ENCODE peak calls at places on chromosomes 3 and 15, in seven cellular contexts. Y, V, U, X, F, M and D are unnamed samples.

GRCh38 chr15:26177816-26178215 is 314.7 kb upstream of the ATP10A start:
- DNase-seq in Y (no peak), V (no peak), U (no peak), X (no peak), F (no peak), M (no peak), D (no peak)

GRCh38 chr15:34883042-34883441 is 86.5 kb downstream of the AQR start:
- DNase-seq in Y (no peak), V (no peak), U (no peak), X (no peak), F (no peak), M (no peak), D (no peak)

GRCh38 chr3:50195501-50196252 is 4.3 kb downstream of the GNAT1 start:
- DNase-seq in Y (no peak), V (no peak), U (no peak), X (no peak), F (peak), M (no peak), D (no peak)

GRCh38 chr3:16207031-16207430 is 32.6 kb downstream of the GALNT15 start:
- DNase-seq in Y (no peak), V (no peak), U (no peak), X (no peak), F (no peak), M (no peak), D (no peak)

GRCh38 chr15:90214553-90215205 is 13.5 kb downstream of the SEMA4B start:
- DNase-seq in Y (no peak), V (no peak), U (no peak), X (no peak), F (no peak), M (no peak), D (no peak)

GRCh38 chr3:71872256-71872655 is 87.3 kb upstream of the PROK2 start:
- DNase-seq in Y (no peak), V (no peak), U (no peak), X (no peak), F (no peak), M (no peak), D (no peak)

GRCh38 chr15:62346168-62346567 is 181.1 kb upstream of the C2CD4B start:
- DNase-seq in Y (no peak), V (no peak), U (no peak), X (no peak), F (no peak), M (no peak), D (no peak)

GRCh38 chr3:184911570-184911969 is 99.6 kb downstream of the VPS8 start:
- DNase-seq in Y (no peak), V (no peak), U (no peak), X (no peak), F (no peak), M (no peak), D (no peak)

GRCh38 chr3:126731044-126731443 is 27.0 kb downstream of the CHCHD6 start:
- DNase-seq in Y (no peak), V (no peak), U (no peak), X (no peak), F (no peak), M (no peak), D (no peak)

GRCh38 chr3:72042397-72043211 is 257.7 kb upstream of the PROK2 start:
- DNase-seq in Y (no peak), V (no peak), U (no peak), X (no peak), F (no peak), M (no peak), D (no peak)

GRCh38 chr3:78086150-78086549 is 1046.3 kb downstream of the ROBO2 start:
- DNase-seq in Y (no peak), V (no peak), U (no peak), X (no peak), F (no peak), M (no peak), D (no peak)

GRCh38 chr3:138675393-138675792 is 66.8 kb downstream of the FAIM start:
- DNase-seq in Y (no peak), V (no peak), U (no peak), X (no peak), F (no peak), M (no peak), D (no peak)

GRCh38 chr15:98586066-98586465 is 62.3 kb upstream of the IGF1R start:
- DNase-seq in Y (no peak), V (no peak), U (no peak), X (no peak), F (no peak), M (no peak), D (no peak)

GRCh38 chr3:89314454-89314853 is 207.0 kb downstream of the EPHA3 start:
- DNase-seq in Y (no peak), V (no peak), U (no peak), X (no peak), F (peak), M (no peak), D (no peak)

GRCh38 chr15:71559098-71559497 is 251.3 kb upstream of the NR2E3 start:
- DNase-seq in Y (no peak), V (no peak), U (no peak), X (no peak), F (no peak), M (no peak), D (no peak)

GRCh38 chr3:112437146-112438022 is 61.9 kb downstream of the BTLA start:
- DNase-seq in Y (no peak), V (no peak), U (no peak), X (peak), F (peak), M (no peak), D (peak)

GRCh38 chr15:81092559-81092902 is 41.5 kb upstream of the CFAP161 start:
- DNase-seq in Y (no peak), V (no peak), U (no peak), X (no peak), F (no peak), M (no peak), D (no peak)

GRCh38 chr15:22980189-22981136 is at the start of gene CYFIP1:
- DNase-seq in Y (no peak), V (peak), U (peak), X (peak), F (peak), M (peak), D (peak)

GRCh38 chr15:76334438-76335004 is 2.1 kb upstream of the ISL2 start:
- DNase-seq in Y (no peak), V (no peak), U (no peak), X (no peak), F (no peak), M (no peak), D (no peak)

GRCh38 chr3:143786229-143787199 is 61.8 kb downstream of the SLC9A9 start:
- DNase-seq in Y (no peak), V (no peak), U (no peak), X (no peak), F (no peak), M (no peak), D (no peak)

GRCh38 chr3:188842628-188843027 is 329.1 kb upstream of the TPRG1 start:
- DNase-seq in Y (no peak), V (no peak), U (no peak), X (no peak), F (no peak), M (no peak), D (no peak)

GRCh38 chr3:13879946-13880810 is at the start of gene WNT7A:
- DNase-seq in Y (no peak), V (peak), U (peak), X (no peak), F (no peak), M (peak), D (no peak)

GRCh38 chr3:8345396-8345795 is 156.2 kb upstream of the LMCD1 start:
- DNase-seq in Y (no peak), V (no peak), U (no peak), X (no peak), F (no peak), M (no peak), D (no peak)

GRCh38 chr3:35042210-35042960 is 596.9 kb upstream of the ARPP21 start:
- DNase-seq in Y (no peak), V (no peak), U (no peak), X (no peak), F (no peak), M (no peak), D (no peak)

GRCh38 chr3:175349181-175349580 is 490.0 kb downstream of the NAALADL2 start:
- DNase-seq in Y (peak), V (no peak), U (no peak), X (no peak), F (no peak), M (no peak), D (no peak)

GRCh38 chr3:170278632-170279031 is 56.4 kb downstream of the PRKCI start:
- DNase-seq in Y (no peak), V (no peak), U (no peak), X (no peak), F (no peak), M (no peak), D (no peak)

DNA sequence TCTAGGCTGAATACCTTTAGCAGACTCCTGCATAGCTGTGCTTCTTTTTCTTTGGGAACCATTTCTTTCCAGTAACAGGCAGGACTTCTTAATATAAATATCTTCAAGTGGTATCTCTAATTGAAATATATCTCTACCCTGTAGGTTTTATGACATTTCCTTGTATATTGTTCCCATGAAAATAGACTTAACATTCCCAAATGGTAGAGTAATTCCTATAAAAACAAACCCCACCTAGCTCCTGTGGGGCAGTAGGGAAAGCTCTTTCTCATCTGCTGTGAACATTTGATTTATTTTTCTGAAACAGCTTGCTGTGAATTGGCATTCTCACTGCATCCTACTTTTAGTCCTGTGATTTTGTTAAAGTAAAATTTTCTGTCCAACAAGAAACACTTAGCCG is 20.8 kb downstream of the SELENOT start:
- DNase-seq in Y (no peak), V (no peak), U (no peak), X (no peak), F (no peak), M (no peak), D (no peak)
- TF ChIP-seq JUND in Y (no peak), V (no peak), U (no peak), X (no peak), F (no peak), M (no peak), D (no peak)

GRCh38 chr15:42084465-42085235 is 9.7 kb downstream of the PLA2G4D start:
- DNase-seq in Y (no peak), V (peak), U (peak), X (no peak), F (peak), M (peak), D (peak)
- TF ChIP-seq JUND in Y (no peak), V (no peak), U (no peak), X (no peak), F (no peak), M (no peak), D (no peak)

DNA sequence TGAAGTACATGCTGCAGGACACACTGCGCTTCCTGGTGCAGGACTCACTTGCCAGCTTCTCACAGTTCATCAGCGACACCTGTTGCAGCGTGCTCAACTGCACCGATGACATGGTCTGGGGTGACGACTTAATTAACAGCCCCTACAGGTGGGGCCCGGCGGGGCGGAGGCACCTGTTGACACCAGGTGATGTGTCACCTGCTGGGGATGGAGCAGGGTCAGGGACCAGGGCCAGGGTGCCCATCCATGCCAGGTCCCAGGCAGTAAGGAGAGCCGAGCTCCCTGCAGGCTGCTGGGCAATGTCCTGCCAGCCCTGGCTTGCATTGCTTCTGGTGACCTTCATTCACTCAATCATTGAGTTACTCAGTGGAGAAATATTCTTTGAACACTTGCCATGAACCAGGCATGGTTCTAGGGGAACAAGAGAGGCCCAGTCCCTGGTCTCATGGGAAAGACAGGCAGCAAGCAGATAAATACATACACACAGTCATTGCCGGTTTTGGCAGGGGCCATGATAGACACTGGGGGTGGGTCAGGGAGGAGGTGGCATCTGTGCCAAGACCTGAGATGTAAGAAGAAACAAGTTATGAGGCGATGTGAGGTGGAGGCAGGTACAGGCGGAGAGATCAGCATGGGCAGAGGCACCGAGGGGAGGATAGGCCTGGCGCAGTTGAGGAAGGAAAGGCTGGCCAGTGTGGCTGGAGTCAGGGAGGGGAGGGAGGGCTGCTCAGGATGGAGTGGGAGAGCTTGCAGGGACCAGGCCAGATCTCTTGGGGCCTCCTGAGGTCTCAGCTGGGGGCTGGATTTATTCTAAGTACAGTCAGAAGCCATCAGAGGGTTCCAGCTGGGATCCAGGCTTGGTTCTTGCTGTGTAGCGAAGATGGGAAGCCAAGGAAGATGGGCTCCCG is 30.8 kb downstream of the DNAH1 start:
- DNase-seq in Y (no peak), V (no peak), U (no peak), X (no peak), F (no peak), M (no peak), D (no peak)
- TF ChIP-seq JUND in Y (no peak), V (no peak), U (no peak), X (no peak), F (no peak), M (no peak), D (no peak)

GRCh38 chr3:30873667-30874066 is 20.8 kb downstream of the GADL1 start:
- DNase-seq in Y (no peak), V (no peak), U (no peak), X (no peak), F (no peak), M (no peak), D (no peak)
- TF ChIP-seq JUND in Y (no peak), V (no peak), U (no peak), X (no peak), F (no peak), M (no peak), D (no peak)

GRCh38 chr3:137294139-137294538 is 336.4 kb downstream of the IL20RB start:
- DNase-seq in Y (no peak), V (no peak), U (no peak), X (no peak), F (no peak), M (no peak), D (no peak)
- TF ChIP-seq JUND in Y (no peak), V (no peak), U (no peak), X (no peak), F (no peak), M (no peak), D (no peak)

GRCh38 chr15:39200586-39200985 is 380.3 kb upstream of the THBS1 start:
- DNase-seq in Y (no peak), V (no peak), U (no peak), X (no peak), F (no peak), M (no peak), D (no peak)

GRCh38 chr15:39202641-39203040 is 378.2 kb upstream of the THBS1 start:
- DNase-seq in Y (no peak), V (no peak), U (no peak), X (no peak), F (peak), M (no peak), D (no peak)

GRCh38 chr15:39198044-39198625 is 382.7 kb upstream of the THBS1 start:
- DNase-seq in Y (no peak), V (no peak), U (no peak), X (no peak), F (no peak), M (no peak), D (no peak)

GRCh38 chr15:39195988-39196486 is 384.8 kb upstream of the THBS1 start:
- DNase-seq in Y (no peak), V (no peak), U (no peak), X (no peak), F (no peak), M (no peak), D (no peak)

DNA sequence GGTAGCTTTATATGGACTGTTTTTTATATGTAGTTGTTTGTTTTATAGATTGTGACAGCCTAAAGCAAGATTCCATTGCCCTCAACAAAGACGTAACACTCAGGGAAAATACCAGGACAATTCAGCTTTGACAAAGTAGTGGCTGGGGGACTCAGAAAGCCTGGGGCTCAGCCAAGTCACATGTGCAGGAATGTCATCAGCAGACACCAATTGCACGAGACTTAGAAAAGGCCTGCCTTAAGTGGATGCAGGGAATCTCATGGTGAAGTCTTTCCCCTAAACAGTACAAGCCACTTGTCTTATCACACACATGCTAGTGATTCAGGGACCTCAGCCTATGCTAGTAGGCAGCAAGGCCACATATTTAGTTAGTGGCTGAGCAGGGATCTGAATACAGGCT is 381.8 kb upstream of the THBS1 start:
- DNase-seq in Y (no peak), V (no peak), U (peak), X (no peak), F (no peak), M (no peak), D (no peak)
- TF ChIP-seq JUND in Y (no peak), V (no peak), U (no peak), X (no peak), F (no peak), M (no peak), D (no peak)

DNA sequence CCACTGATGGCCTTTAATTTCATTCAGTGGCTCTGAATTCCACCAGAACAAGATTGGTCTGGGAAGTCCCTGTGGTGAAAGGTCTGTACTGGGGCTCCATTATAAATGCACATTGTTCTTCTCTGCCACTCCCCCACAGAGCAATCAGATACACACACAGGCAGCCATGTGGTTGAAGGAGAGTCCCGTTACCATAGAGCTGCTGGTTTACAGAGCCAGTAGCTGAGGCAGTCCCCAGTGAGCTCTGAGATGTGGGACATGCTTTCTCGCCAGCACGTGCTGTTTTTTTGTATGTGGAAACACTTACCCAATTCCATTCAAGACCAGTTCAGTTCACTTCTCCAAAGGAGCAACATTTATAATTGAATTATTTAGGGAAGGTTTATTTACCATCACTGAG is 172.6 kb upstream of the TRIM42 start:
- DNase-seq in Y (peak), V (no peak), U (peak), X (no peak), F (no peak), M (no peak), D (no peak)
- TF ChIP-seq JUND in Y (no peak), V (no peak), U (no peak), X (no peak), F (no peak), M (no peak), D (no peak)